ENCODE peak calls at places on chromosome 1, in five cellular contexts. U is ecto neural progenitor cell, Q is NCI-H774, I is A673, Y is bronchial epithelial cell. A is an unnamed sample.

GRCh38 chr1:19398309-19398760 is 86.2 kb downstream of the SLC66A1 start:
- DNase-seq in Y (peak; percentile 69), Q (no peak), U (no peak), I (no peak), A (peak; percentile 94)

GRCh38 chr1:65420590-65421340 is at the start of the genes LEPR and LEPROT:
- DNase-seq in U (no peak), Y (no peak), I (peak; percentile 56), Q (peak; percentile 96), A (no peak)

GRCh38 chr1:231407537-231408396 is 14.3 kb downstream of the EGLN1 start:
- DNase-seq in I (no peak), Q (no peak), U (no peak), Y (peak; percentile 54), A (no peak)

GRCh38 chr1:170630977-170631376 is 33.0 kb upstream of the PRRX1 start:
- DNase-seq in I (no peak), Q (no peak), Y (no peak), U (peak; percentile 51), A (no peak)

GRCh38 chr1:205916541-205916940 is 26.7 kb downstream of the SLC26A9 start:
- DNase-seq in Q (no peak), I (no peak), U (no peak), Y (no peak), A (no peak)

GRCh38 chr1:69315823-69316222 is 251.9 kb upstream of the LRRC7 start:
- DNase-seq in U (no peak), I (no peak), Q (no peak), Y (no peak), A (no peak)

GRCh38 chr1:90474731-90475130 is 242.4 kb downstream of the BARHL2 start:
- DNase-seq in I (no peak), Y (no peak), U (no peak), Q (no peak), A (no peak)

GRCh38 chr1:62962794-62963776 is 179.2 kb downstream of the ATG4C start:
- DNase-seq in Q (peak; percentile 41), I (peak; percentile 87), Y (peak; percentile 7), U (peak; percentile 84), A (peak; percentile 53)

GRCh38 chr1:85623061-85623471 is 42.5 kb downstream of the CCN1 start:
- DNase-seq in I (no peak), Y (peak; percentile 82), Q (no peak), U (no peak), A (peak; percentile 80)

GRCh38 chr1:20487236-20487590 is 1.2 kb upstream of the CAMK2N1 start:
- DNase-seq in U (no peak), I (no peak), Y (no peak), Q (no peak), A (no peak)

GRCh38 chr1:234564035-234565029 is 45.6 kb downstream of the IRF2BP2 start:
- DNase-seq in U (no peak), Y (peak; percentile 100), Q (no peak), I (no peak), A (peak; percentile 37)

GRCh38 chr1:161848676-161849075 is 82.6 kb downstream of the ATF6 start:
- DNase-seq in I (no peak), Q (no peak), Y (no peak), U (no peak), A (no peak)

GRCh38 chr1:210440081-210440480 is 111.4 kb downstream of the HHAT start:
- DNase-seq in Y (no peak), I (peak; percentile 61), U (no peak), Q (no peak), A (no peak)

A was measured in hepatic stellate cell.